ENCODE peak calls at places on chromosome 1, in seven cellular contexts. Q is ecto neural progenitor cell; V is HFFc6; K is SHP77; G is T-cell; C is CD4-positive, alpha-beta T cell; E is MM.1S. S is an unnamed sample.
A peak's percentile ranks its signal among the peaks of the same experiment; 100 is the strongest.

GRCh38 chr1:91732291-91732953 is 153.5 kb downstream of the TGFBR3 start:
- DNase-seq in Q (no peak), V (peak; percentile 81), K (no peak), G (peak; percentile 32), C (no peak), E (no peak), S (peak; percentile 88)

GRCh38 chr1:192633533-192634258 is 2.3 kb upstream of the RGS13 start:
- DNase-seq in Q (no peak), V (no peak), K (no peak), G (no peak), C (no peak), E (no peak), S (peak; percentile 55)

GRCh38 chr1:40673452-40673851 is 8.0 kb upstream of the RIMS3 start:
- DNase-seq in Q (no peak), V (no peak), K (no peak), G (no peak), C (no peak), E (no peak), S (no peak)

GRCh38 chr1:182687361-182687760 is 3.0 kb upstream of the RGS8 start:
- DNase-seq in Q (no peak), V (no peak), K (no peak), G (no peak), C (no peak), E (no peak), S (no peak)

GRCh38 chr1:3898994-3899775 is 887 bp downstream of the C1orf174 start:
- DNase-seq in Q (no peak), V (no peak), K (no peak), G (no peak), C (no peak), E (peak; percentile 6), S (no peak)

GRCh38 chr1:165917166-165917565 is 89.8 kb downstream of the UCK2 start:
- DNase-seq in Q (no peak), V (no peak), K (no peak), G (no peak), C (no peak), E (no peak), S (peak; percentile 24)

GRCh38 chr1:29280780-29281131 is 44.4 kb downstream of the PTPRU start:
- DNase-seq in Q (peak; percentile 32), V (peak; percentile 60), K (no peak), G (no peak), C (no peak), E (no peak), S (peak; percentile 54)

GRCh38 chr1:31802190-31803150 is 13.4 kb downstream of the SPOCD1 start:
- DNase-seq in Q (no peak), V (no peak), K (no peak), G (no peak), C (no peak), E (no peak), S (no peak)

GRCh38 chr1:17192394-17193221 is 12.3 kb upstream of the PADI1 start:
- DNase-seq in Q (peak; percentile 39), V (no peak), K (no peak), G (no peak), C (peak; percentile 28), E (no peak), S (peak; percentile 45)

GRCh38 chr1:59814180-59814900 is 409 bp upstream of the HOOK1 start:
- DNase-seq in Q (peak; percentile 94), V (no peak), K (peak; percentile 92), G (peak; percentile 95), C (peak; percentile 89), E (peak; percentile 99), S (peak; percentile 99)

GRCh38 chr1:219555031-219555667 is 57.8 kb downstream of the ZC3H11B start:
- DNase-seq in Q (peak; percentile 50), V (no peak), K (no peak), G (no peak), C (no peak), E (peak; percentile 21), S (peak; percentile 93)

GRCh38 chr1:57307382-57307781 is 116.5 kb downstream of the DAB1 start:
- DNase-seq in Q (no peak), V (no peak), K (no peak), G (peak; percentile 75), C (peak; percentile 36), E (peak; percentile 98), S (no peak)

GRCh38 chr1:175481126-175482071 is 262.0 kb downstream of the TNR start:
- DNase-seq in Q (no peak), V (no peak), K (no peak), G (no peak), C (no peak), E (peak; percentile 54), S (peak; percentile 54)

S was measured in islet precursor cell.